ENCODE peak calls at places on chromosomes 1 and 21, in eight cellular contexts. H, P, C, F, R, T, A and Y are unnamed samples.

GRCh38 chr1:236759252-236759859 is 35.7 kb upstream of the MTR start:
- DNase-seq in F (peak), R (peak), P (peak), T (peak), A (no peak), H (no peak), C (peak), Y (no peak)

GRCh38 chr1:70583522-70583921 is 172.5 kb downstream of the CTH start:
- DNase-seq in F (no peak), T (no peak), R (no peak), C (no peak), H (no peak), P (no peak), A (no peak), Y (no peak)

GRCh38 chr1:81590171-81590570 is 210.6 kb upstream of the ADGRL2 start:
- DNase-seq in H (no peak), C (no peak), A (no peak), P (no peak), F (no peak), R (no peak), T (no peak), Y (no peak)

GRCh38 chr1:2415801-2416208 is 3.4 kb upstream of the PEX10 start:
- DNase-seq in R (peak), P (no peak), F (no peak), T (no peak), C (no peak), A (peak), H (no peak), Y (peak)

GRCh38 chr21:26912466-26912865 is 54.4 kb downstream of the ADAMTS5 start:
- DNase-seq in T (no peak), R (no peak), P (no peak), A (no peak), C (no peak), F (no peak), H (no peak), Y (no peak)

GRCh38 chr1:27299385-27300252 is 22.3 kb upstream of the TMEM222 start:
- DNase-seq in R (no peak), A (peak), H (peak), C (peak), F (peak), P (no peak), T (peak), Y (no peak)

GRCh38 chr1:79362470-79362869 is 355.9 kb upstream of the ADGRL4 start:
- DNase-seq in R (no peak), P (no peak), H (no peak), T (no peak), A (no peak), C (no peak), F (no peak), Y (no peak)

GRCh38 chr1:51284487-51284954 is 45.8 kb downstream of the TTC39A start:
- DNase-seq in A (no peak), C (peak), R (no peak), T (no peak), P (no peak), H (no peak), F (no peak), Y (no peak)

GRCh38 chr1:201618375-201618774 is 79.4 kb downstream of the NAV1 start:
- DNase-seq in R (no peak), F (no peak), A (no peak), C (no peak), T (no peak), P (no peak), H (no peak), Y (no peak)

GRCh38 chr1:12067900-12068821 is 5.1 kb downstream of the TNFRSF8 start:
- DNase-seq in H (no peak), C (peak), F (peak), P (no peak), T (peak), R (peak), A (no peak), Y (no peak)

GRCh38 chr1:17790383-17791054 is 35.4 kb downstream of the ACTL8 start:
- DNase-seq in F (no peak), H (no peak), T (no peak), A (no peak), R (no peak), P (no peak), C (no peak), Y (no peak)

GRCh38 chr1:225654688-225655508 is 2.0 kb upstream of the ENAH start:
- DNase-seq in C (no peak), P (no peak), H (no peak), A (no peak), R (no peak), T (no peak), F (no peak), Y (no peak)

GRCh38 chr1:83897516-83897915 is 101.4 kb downstream of the TTLL7 start:
- DNase-seq in R (no peak), F (peak), H (no peak), P (no peak), A (no peak), T (no peak), C (no peak), Y (no peak)

GRCh38 chr1:215160351-215160750 is 77.8 kb downstream of the KCNK2 start:
- DNase-seq in C (peak), P (no peak), H (no peak), F (no peak), R (no peak), A (no peak), T (no peak), Y (no peak)

GRCh38 chr1:110038271-110038670 is 3.8 kb downstream of the STRIP1 start:
- DNase-seq in R (no peak), F (no peak), P (no peak), T (no peak), C (no peak), A (no peak), H (no peak), Y (no peak)

GRCh38 chr21:30839304-30839703 is 9.7 kb upstream of the KRTAP7-1 start:
- DNase-seq in P (peak), R (peak), A (no peak), T (peak), C (no peak), H (no peak), F (peak), Y (no peak)

GRCh38 chr1:201788296-201788695 is 40.7 kb upstream of the IPO9 start:
- DNase-seq in P (no peak), F (no peak), R (no peak), T (no peak), H (no peak), A (no peak), C (no peak), Y (no peak)

GRCh38 chr1:41160498-41161110 is 81.5 kb downstream of the SCMH1 start:
- DNase-seq in H (no peak), F (no peak), A (no peak), C (no peak), P (no peak), T (no peak), R (no peak), Y (no peak)

GRCh38 chr1:230750986-230751625 is 3.9 kb downstream of the CAPN9 start:
- DNase-seq in H (no peak), A (no peak), T (no peak), F (no peak), C (no peak), P (no peak), R (no peak), Y (no peak)
- H3K4me3 ChIP-seq in H (no peak), A (no peak), T (no peak), F (peak), C (no peak), P (no peak), R (no peak), Y (no peak)

DNA sequence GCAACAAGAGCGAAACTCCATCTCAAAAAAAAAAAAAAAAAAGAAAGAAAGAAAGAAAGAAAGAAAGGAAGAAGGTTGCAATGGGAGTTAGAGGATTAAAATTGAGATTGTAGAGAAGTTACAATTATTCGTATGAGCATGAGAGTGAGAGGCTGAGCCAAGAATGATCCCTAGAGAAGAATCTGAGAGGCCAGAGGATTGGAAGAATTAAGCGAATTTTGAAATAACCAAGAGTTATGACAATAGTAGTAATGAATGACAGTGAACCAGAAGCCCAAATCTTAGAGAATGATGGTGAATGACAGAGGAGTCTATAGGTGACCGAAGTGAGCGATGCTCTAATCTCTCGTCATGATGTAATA is 369 bp upstream of the ZYG11B start:
- DNase-seq in F (no peak), A (no peak), H (no peak), P (no peak), C (no peak), T (no peak), R (no peak), Y (no peak)
- H3K4me3 ChIP-seq in F (peak), A (peak), H (peak), P (peak), C (peak), T (peak), R (peak), Y (peak)

DNA sequence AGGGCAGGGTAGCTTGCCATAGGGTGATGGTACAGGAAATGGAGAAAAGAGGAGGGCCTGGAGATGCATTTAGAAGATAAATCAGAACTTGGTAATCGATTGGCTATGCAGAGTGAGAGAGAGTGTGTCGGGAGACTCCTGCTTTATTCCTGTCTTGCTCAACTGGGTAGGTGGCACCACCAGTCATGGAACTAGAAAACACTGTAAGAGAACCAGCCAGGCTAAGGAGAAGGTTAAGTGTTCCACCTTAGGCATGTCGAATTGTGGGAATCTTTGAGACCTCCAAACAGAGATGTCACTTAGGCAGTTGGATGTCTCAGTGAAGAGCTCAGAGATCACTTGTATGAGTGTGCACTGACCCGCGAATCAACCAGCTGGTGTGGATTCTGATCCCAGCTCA is 28.7 kb upstream of the RD3 start:
- DNase-seq in A (no peak), R (no peak), H (no peak), P (peak), F (peak), C (no peak), T (no peak), Y (no peak)
- H3K4me3 ChIP-seq in A (no peak), R (no peak), H (no peak), P (no peak), F (no peak), C (no peak), T (no peak), Y (no peak)

GRCh38 chr1:15965228-15965767 is 10.6 kb downstream of the ZBTB17 start:
- DNase-seq in F (no peak), H (no peak), T (no peak), A (no peak), P (no peak), C (peak), R (no peak), Y (no peak)

GRCh38 chr1:15966956-15967344 is 9.0 kb downstream of the ZBTB17 start:
- DNase-seq in T (no peak), R (no peak), C (no peak), H (no peak), F (no peak), P (no peak), A (no peak), Y (no peak)

GRCh38 chr1:15963968-15964648 is 11.8 kb downstream of the ZBTB17 start:
- DNase-seq in C (no peak), A (no peak), R (no peak), T (no peak), P (no peak), H (no peak), F (no peak), Y (no peak)

GRCh38 chr1:15968172-15968571 is 7.7 kb downstream of the ZBTB17 start:
- DNase-seq in A (no peak), R (no peak), F (no peak), C (no peak), T (no peak), P (no peak), H (no peak), Y (no peak)

GRCh38 chr1:15966081-15966955 is 9.6 kb downstream of the ZBTB17 start:
- DNase-seq in C (peak), T (no peak), R (no peak), A (no peak), P (peak), H (no peak), F (no peak), Y (peak)
- H3K4me3 ChIP-seq in C (no peak), T (no peak), R (peak), A (no peak), P (no peak), H (no peak), F (no peak), Y (peak)

DNA sequence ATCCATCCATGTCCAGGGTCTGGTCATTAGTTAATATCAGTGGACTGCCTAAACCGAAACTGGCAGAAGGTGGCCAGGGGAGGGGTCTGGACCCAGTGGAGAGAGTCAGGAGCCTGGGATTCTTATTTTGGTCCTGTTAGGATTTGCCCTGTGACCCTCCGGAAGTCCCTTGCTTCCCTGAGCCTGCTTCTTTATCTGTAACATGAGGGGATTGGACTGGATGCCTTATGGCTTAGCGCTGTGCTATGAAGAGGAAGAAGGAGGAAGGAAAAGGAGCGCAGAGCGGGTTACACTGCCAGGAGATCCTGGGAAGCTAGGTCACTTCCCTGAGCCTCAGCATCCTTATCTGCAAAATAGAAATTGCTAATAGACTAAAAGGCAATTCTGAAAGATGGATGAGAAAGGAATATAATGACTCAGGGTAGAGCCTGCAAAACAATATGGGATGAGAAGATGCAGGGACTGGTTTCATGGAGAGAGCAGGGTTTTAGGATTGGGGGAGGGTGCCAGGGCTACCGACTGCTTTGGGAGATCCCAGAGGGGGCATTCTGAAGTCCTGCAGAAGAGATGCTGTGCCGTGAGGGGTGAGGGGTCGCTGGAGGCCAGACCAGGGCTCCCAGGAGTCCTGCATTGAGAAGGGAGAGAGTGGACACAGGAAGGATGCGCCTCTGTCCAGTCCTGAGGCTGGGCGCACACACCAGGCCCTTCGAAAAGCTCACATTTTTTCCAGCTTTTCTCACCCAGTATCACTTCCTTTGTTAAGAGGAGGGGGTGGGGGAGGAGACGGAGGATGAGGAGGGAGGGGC is 457 bp upstream of the ADORA1 start:
- DNase-seq in C (peak), H (no peak), A (no peak), P (no peak), T (no peak), R (no peak), F (no peak), Y (peak)
- H3K4me3 ChIP-seq in C (peak), H (peak), A (peak), P (no peak), T (peak), R (no peak), F (peak), Y (no peak)

GRCh38 chr1:206924549-206925115 is 2.9 kb upstream of the FCMR start:
- DNase-seq in T (no peak), C (no peak), H (no peak), A (no peak), P (no peak), R (no peak), F (no peak), Y (no peak)

GRCh38 chr1:206921772-206922265 is at the start of gene FCMR:
- DNase-seq in F (no peak), C (no peak), T (no peak), P (peak), R (peak), H (no peak), A (no peak), Y (peak)

GRCh38 chr1:206923961-206924548 is 2.3 kb upstream of the FCMR start:
- DNase-seq in H (no peak), C (no peak), P (no peak), R (no peak), A (no peak), T (no peak), F (no peak), Y (no peak)

GRCh38 chr1:206922524-206922923 is 783 bp upstream of the FCMR start:
- DNase-seq in T (no peak), H (no peak), P (no peak), R (no peak), A (no peak), F (no peak), C (no peak), Y (no peak)

DNA sequence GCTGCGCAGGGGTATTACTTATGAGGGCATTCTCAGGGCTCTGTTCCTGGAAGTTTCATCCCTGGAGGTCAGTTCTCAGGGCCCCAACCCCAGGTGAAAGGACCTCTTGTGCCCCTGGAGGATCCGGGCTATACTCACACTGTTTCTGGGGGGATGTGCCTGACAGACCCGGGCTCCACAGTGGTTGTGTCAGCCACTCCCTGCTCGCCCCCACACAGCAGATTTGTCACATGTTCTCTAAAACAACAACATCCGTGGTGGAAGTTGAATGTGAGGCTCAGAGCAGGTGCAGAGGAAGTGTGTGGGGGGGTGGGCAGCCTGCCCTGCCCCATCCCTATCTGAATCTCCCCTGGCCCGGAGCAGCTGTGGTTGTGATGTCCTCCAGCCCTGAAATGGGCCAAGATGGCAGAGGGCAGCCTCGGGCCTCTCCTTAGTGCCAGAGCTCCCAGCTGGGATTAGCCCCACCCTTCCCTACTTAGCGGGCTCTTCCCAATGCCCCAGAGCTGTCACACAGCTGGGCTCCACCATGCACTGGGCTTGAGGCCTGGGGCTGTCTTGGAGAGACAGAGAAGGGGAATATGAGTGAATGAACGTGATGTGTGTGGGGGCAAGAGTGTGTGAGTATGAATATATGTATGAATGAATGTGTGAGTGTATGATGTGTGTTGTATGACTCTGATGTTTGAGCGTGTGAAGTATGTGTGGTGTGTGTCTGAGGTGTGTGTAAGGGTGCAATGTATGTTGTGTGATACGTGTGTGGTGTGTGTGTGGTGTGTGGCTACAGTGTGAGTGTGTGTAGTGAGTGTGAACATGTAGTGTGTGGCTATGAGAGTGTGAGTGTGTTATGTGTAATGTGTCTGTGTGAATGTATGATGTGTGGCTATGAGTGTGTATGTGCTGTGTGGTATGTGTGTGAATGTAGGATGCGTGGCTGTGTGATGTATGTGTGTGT is 1.5 kb upstream of the FCMR start:
- DNase-seq in P (peak), A (no peak), R (peak), T (no peak), F (no peak), C (no peak), H (no peak), Y (peak)
- H3K4me3 ChIP-seq in P (no peak), A (no peak), R (peak), T (no peak), F (no peak), C (no peak), H (no peak), Y (peak)